ENCODE peak calls at places on chromosomes 12 and 14, in six cellular contexts. Z is neuronal stem cell, O is breast epithelium, I is heart left ventricle, H is tibial artery, Q is thyroid gland. E is an unnamed sample. For H3K9me3, the result is how much of the 10 kb centered on the place peaks cover.

GRCh38 chr12:110906088-110906487 is 14.3 kb downstream of the MYL2 start:
- DNase-seq in O (no peak), Z (no peak), I (peak), H (no peak), Q (no peak), E (no peak)

GRCh38 chr14:103744621-103745395 is 29.2 kb downstream of the ZFYVE21 start:
- DNase-seq in I (no peak), O (no peak), Z (no peak), H (no peak), Q (no peak), E (no peak)

GRCh38 chr12:26177303-26177702 is 18.1 kb upstream of the SSPN start:
- DNase-seq in Q (no peak), O (no peak), I (no peak), Z (no peak), H (no peak), E (no peak)

GRCh38 chr14:20454359-20454644 is 310 bp downstream of the OSGEP start:
- DNase-seq in O (no peak), I (no peak), Q (peak), Z (no peak), H (no peak), E (no peak)

GRCh38 chr12:40241741-40242140 is 16.9 kb downstream of the LRRK2 start:
- DNase-seq in Q (no peak), O (no peak), I (no peak), Z (no peak), H (no peak), E (no peak)

GRCh38 chr12:45284096-45284901 is 68.4 kb downstream of the ANO6 start:
- DNase-seq in I (no peak), H (no peak), Z (no peak), Q (no peak), O (no peak), E (no peak)

GRCh38 chr14:63470877-63471565 is 72.2 kb downstream of the PPP2R5E start:
- DNase-seq in Z (no peak), H (no peak), O (no peak), I (no peak), Q (no peak), E (no peak)

GRCh38 chr14:87231336-87232026 is 761.5 kb downstream of the GALC start:
- DNase-seq in Z (no peak), I (no peak), Q (no peak), H (no peak), O (no peak), E (no peak)

GRCh38 chr12:59823535-59823934 is 227.7 kb downstream of the SLC16A7 start:
- DNase-seq in Q (no peak), O (no peak), Z (no peak), I (no peak), H (no peak), E (no peak)

GRCh38 chr12:88255224-88255623 is 113.1 kb downstream of the TMTC3 start:
- DNase-seq in Z (no peak), H (no peak), Q (no peak), I (no peak), O (no peak), E (no peak)

GRCh38 chr14:104864267-104865068 is 600 bp upstream of the CEP170B start:
- DNase-seq in Q (peak), I (peak), H (peak), Z (peak), O (peak), E (no peak)

GRCh38 chr12:129997239-129997638 is 93.4 kb upstream of the TMEM132D start:
- DNase-seq in I (no peak), Z (no peak), Q (no peak), H (no peak), O (no peak), E (no peak)

GRCh38 chr12:89695100-89695499 is 13.5 kb downstream of the ATP2B1 start:
- DNase-seq in O (no peak), H (no peak), Q (no peak), I (no peak), Z (no peak), E (no peak)

GRCh38 chr14:105315941-105316562 is 1.5 kb downstream of the PACS2 start:
- DNase-seq in Q (no peak), O (no peak), H (peak), I (no peak), Z (no peak), E (no peak)

GRCh38 chr12:16788888-16789790 is 183.2 kb upstream of the LMO3 start:
- DNase-seq in O (no peak), I (no peak), Q (peak), Z (peak), H (no peak), E (no peak)

GRCh38 chr12:103841690-103842584 is 903 bp upstream of the NT5DC3 start:
- DNase-seq in H (peak), I (peak), O (peak), Q (peak), Z (peak), E (no peak)

GRCh38 chr14:50985124-50985815 is 41.0 kb upstream of the PYGL start:
- DNase-seq in O (no peak), H (no peak), I (no peak), Z (no peak), Q (no peak), E (no peak)

GRCh38 chr14:23539209-23539866 is 12.2 kb downstream of the ZFHX2 start:
- DNase-seq in Q (no peak), H (no peak), O (no peak), I (no peak), Z (peak), E (no peak)

GRCh38 chr12:112806721-112807120 is 15.2 kb downstream of the RPH3A start:
- DNase-seq in Z (no peak), I (no peak), Q (no peak), H (no peak), O (no peak), E (no peak)

GRCh38 chr12:122097641-122098364 is 19.2 kb downstream of the MLXIP start:
- DNase-seq in I (peak), H (no peak), Q (peak), Z (no peak), O (peak), E (no peak)

GRCh38 chr14:51443195-51444018 is 203.4 kb downstream of the TMX1 start:
- DNase-seq in Q (no peak), Z (no peak), I (no peak), H (no peak), O (no peak), E (no peak)

GRCh38 chr14:32913725-32914124 is 25.0 kb upstream of the NPAS3 start:
- DNase-seq in Z (no peak), H (no peak), Q (peak), I (no peak), O (no peak), E (no peak)

GRCh38 chr14:96277890-96278289 is 21.9 kb downstream of the BDKRB1 start:
- DNase-seq in Q (no peak), Z (no peak), O (no peak), I (no peak), H (no peak), E (no peak)

GRCh38 chr12:26863515-26863914 is 30.5 kb upstream of the ITPR2 start:
- DNase-seq in O (no peak), Z (no peak), H (no peak), I (no peak), Q (no peak), E (no peak)

GRCh38 chr12:69900720-69901131 is 75.7 kb downstream of the MYRFL start:
- DNase-seq in Z (peak), H (peak), O (peak), I (peak), Q (peak), E (peak)

GRCh38 chr12:48193623-48194022 is 9.5 kb downstream of the OR10AD1 start:
- DNase-seq in Z (no peak), I (no peak), O (no peak), Q (no peak), H (no peak), E (no peak)
- H3K9me3 ChIP-seq in Z (under half), I (under half), O (under half), Q (under half), H (under half), E (under half)

GRCh38 chr14:90851327-90852036 is 35.3 kb upstream of the TTC7B start:
- DNase-seq in O (no peak), Q (no peak), I (no peak), Z (no peak), H (no peak), E (no peak)

GRCh38 chr14:90850487-90850886 is 34.3 kb upstream of the TTC7B start:
- DNase-seq in O (no peak), Q (no peak), Z (no peak), I (no peak), H (no peak), E (no peak)

GRCh38 chr14:90853116-90853515 is 36.9 kb upstream of the TTC7B start:
- DNase-seq in O (no peak), Q (no peak), I (no peak), H (no peak), Z (no peak), E (no peak)

GRCh38 chr14:90848944-90849731 is 32.9 kb upstream of the TTC7B start:
- DNase-seq in Z (no peak), O (no peak), I (no peak), H (no peak), Q (no peak), E (no peak)

DNA sequence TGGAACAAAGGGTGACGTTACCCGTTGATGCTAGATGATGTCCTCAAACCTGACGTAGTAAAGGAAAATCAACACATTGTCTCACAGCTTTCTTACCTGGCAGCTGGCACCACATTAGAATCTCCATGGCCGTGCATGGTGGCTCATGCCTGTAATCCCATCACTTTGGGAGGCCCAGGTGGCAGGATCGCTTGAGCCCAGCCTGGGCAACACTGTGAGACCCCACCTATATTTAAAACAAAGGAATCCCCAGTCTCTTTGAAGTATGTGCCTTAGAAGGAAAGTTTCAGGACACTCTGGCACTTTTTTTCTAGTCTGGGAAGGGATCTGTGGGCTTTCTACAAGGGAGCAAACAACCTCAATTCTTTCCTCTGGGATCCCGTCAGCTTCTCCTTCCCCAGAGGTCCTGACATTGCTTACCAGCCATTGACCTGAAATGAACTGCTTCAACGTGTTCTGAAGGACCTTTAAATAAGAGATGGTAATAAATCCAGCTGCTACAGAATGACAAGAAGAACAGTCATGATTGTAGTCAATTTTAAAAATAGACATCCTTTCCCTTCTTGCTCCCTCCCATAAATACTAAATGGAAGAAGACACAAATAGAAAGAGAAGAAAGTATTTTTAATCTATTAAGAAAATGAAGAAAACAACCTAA is 33.7 kb upstream of the TTC7B start:
- DNase-seq in I (no peak), Q (no peak), Z (no peak), H (no peak), O (no peak), E (no peak)
- H3K27ac ChIP-seq in I (no peak), Q (no peak), Z (no peak), H (no peak), O (no peak), E (no peak)

DNA sequence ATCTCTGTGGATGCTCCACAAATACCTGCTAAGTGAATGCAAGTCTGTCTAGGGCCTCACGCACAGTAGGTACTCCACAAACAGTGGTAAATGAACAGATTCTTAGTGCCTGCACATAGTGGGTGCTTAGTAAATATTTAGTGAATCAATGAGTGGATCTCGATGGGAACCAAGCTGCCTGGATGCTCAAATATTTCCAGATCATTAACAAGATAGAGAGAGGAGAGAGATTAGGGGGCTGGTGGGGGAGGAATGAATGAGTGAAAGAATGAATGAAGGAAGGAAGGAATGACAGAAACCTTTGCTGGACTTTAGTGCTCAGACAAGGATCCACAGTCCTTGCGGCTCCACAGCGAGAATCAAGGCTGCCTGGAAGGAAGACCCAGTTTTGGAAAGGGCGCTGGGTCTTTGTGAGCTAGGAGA is 118.2 kb downstream of the SCARB1 start:
- DNase-seq in I (no peak), Z (no peak), H (no peak), Q (no peak), O (no peak), E (no peak)
- H3K4me3 ChIP-seq in I (no peak), Z (no peak), H (no peak), Q (no peak), O (no peak), E (no peak)

DNA sequence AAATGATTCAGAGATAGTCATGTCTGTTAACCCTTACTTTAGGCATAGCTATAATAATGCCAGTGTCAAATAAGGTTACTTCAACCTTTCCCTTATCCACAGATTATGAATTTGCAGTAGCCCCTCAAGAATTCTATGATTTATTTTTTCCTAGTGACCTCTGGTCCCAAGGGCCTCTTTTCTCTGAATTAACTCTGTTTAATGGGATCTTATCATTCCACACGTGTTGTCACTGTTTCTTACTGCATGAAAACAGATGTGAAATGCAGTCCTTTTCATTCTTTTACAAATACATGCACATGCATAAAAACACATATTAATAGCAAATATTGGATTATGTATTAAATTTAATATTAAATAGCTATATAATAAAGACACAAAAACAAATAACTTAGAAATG is 667.7 kb upstream of the FOXG1 start:
- DNase-seq in O (no peak), Q (no peak), H (no peak), Z (no peak), I (no peak), E (no peak)
- H3K9me3 ChIP-seq in O (under half), Q (under half), H (under half), Z (under half), I (under half), E (under half)

E was measured in right atrium auricular region.